ENCODE peak calls at places on chromosome 1, in five cellular contexts. O is H1, P is GM12878, I is HCT116, E is HepG2. Y is an unnamed sample.

GRCh38 chr1:5164155-5164554 is 509.7 kb downstream of the AJAP1 start:
- DNase-seq in O (no peak), P (no peak), I (no peak), E (no peak), Y (no peak)

GRCh38 chr1:40774266-40774998 is 9.2 kb upstream of the KCNQ4 start:
- DNase-seq in O (peak; percentile 88), E (peak; percentile 36), P (no peak), I (peak; percentile 18), Y (peak; percentile 70)

GRCh38 chr1:33382651-33383415 is 48.1 kb downstream of the PHC2 start:
- DNase-seq in I (no peak), P (no peak), O (no peak), E (no peak), Y (no peak)

GRCh38 chr1:118767971-118768370 is 220.2 kb downstream of the TBX15 start:
- DNase-seq in E (no peak), P (no peak), O (no peak), I (no peak), Y (no peak)

GRCh38 chr1:24275510-24275909 is 43.6 kb upstream of the GRHL3 start:
- DNase-seq in P (no peak), O (no peak), E (no peak), I (no peak), Y (no peak)

GRCh38 chr1:43402055-43402865 is 12.6 kb downstream of the SZT2 start:
- DNase-seq in O (no peak), P (no peak), E (no peak), I (no peak), Y (no peak)

GRCh38 chr1:85027242-85027983 is 20.9 kb downstream of the MCOLN3 start:
- DNase-seq in O (no peak), I (no peak), E (no peak), P (no peak), Y (no peak)

GRCh38 chr1:117796226-117796625 is 133.2 kb downstream of the GDAP2 start:
- DNase-seq in O (no peak), P (no peak), E (no peak), I (no peak), Y (no peak)

GRCh38 chr1:70227439-70227838 is 6.3 kb downstream of the SRSF11 start:
- DNase-seq in O (no peak), E (no peak), I (no peak), P (no peak), Y (no peak)

GRCh38 chr1:33030575-33030974 is 6.1 kb downstream of the AK2 start:
- DNase-seq in P (no peak), O (no peak), I (no peak), E (no peak), Y (no peak)

GRCh38 chr1:113567427-113567826 is 177.1 kb downstream of the MAGI3 start:
- DNase-seq in I (no peak), P (no peak), O (no peak), E (no peak), Y (no peak)

GRCh38 chr1:156684227-156684782 is 7.1 kb upstream of the NES start:
- DNase-seq in E (no peak), P (no peak), I (no peak), O (no peak), Y (no peak)

GRCh38 chr1:153985984-153986761 is at the start of gene RAB13:
- DNase-seq in O (peak; percentile 86), I (peak; percentile 61), E (peak; percentile 81), P (no peak), Y (peak; percentile 86)

GRCh38 chr1:46181343-46182260 is 5.3 kb upstream of the P3R3URF start:
- DNase-seq in O (no peak), I (no peak), E (no peak), P (no peak), Y (no peak)

GRCh38 chr1:19430121-19431068 is 54.9 kb downstream of the CAPZB start:
- DNase-seq in P (no peak), E (peak; percentile 93), I (peak; percentile 46), O (no peak), Y (no peak)

GRCh38 chr1:71170925-71171324 is 90.1 kb upstream of the ZRANB2 start:
- DNase-seq in O (no peak), P (no peak), I (no peak), E (no peak), Y (no peak)

GRCh38 chr1:47753808-47754207 is 243.4 kb downstream of the TRABD2B start:
- DNase-seq in I (no peak), P (no peak), E (no peak), O (no peak), Y (no peak)

GRCh38 chr1:176774224-176774623 is 311.2 kb downstream of the PAPPA2 start:
- DNase-seq in O (no peak), E (no peak), I (no peak), P (no peak), Y (no peak)

GRCh38 chr1:246787781-246788513 is 63.7 kb downstream of the SCCPDH start:
- DNase-seq in P (no peak), I (no peak), E (no peak), O (no peak), Y (no peak)

GRCh38 chr1:246782120-246782900 is 58.1 kb downstream of the SCCPDH start:
- DNase-seq in E (peak; percentile 55), I (no peak), O (no peak), P (peak; percentile 7), Y (no peak)

GRCh38 chr1:246786606-246787238 is 62.5 kb downstream of the SCCPDH start:
- DNase-seq in O (no peak), I (no peak), P (no peak), E (no peak), Y (no peak)

GRCh38 chr1:246785536-246786111 is 61.4 kb downstream of the SCCPDH start:
- DNase-seq in I (no peak), P (no peak), E (no peak), O (no peak), Y (no peak)

DNA sequence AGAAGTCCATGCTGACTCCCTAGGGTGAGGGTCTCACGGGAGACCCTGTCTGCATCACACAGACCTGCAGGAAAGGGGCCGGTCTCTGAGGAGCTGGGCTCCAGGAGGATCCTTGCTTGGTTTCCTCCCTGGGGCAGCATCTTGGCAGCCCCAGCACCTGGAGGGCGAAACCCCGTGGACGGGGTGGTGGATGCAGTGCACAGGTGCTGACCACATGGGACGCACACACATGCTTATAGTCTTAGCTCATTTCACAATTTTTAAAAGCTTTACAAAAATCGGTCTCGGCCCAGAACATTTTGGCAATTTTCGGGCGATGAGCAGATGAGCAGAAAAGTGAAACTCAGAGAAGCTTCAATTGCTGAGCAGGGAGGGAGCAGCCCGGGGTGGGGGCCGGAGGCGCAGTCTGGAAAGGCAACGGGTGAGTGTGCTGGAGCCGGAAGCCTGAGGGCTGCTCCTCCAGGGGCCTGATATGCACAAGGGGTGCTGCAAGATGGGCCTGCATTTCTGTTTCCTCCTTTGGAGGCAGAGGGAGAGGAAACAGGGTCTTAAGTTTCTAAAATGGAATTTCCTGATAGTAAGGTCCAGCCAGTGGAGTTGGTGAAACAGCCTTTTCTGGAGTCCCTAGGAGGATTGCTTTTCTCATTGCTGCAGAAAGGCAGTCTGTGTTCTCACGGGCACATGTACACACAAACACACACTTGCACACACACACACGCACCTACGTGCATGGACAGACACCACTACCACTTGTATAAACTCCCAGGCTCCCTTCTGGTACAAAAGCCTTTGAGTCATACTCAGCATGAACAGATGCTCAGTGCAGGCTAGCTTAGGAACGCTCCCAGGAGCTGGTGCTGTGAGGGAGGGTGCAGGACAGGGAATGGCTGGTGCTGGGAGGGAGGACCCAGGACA is 60.7 kb downstream of the SCCPDH start:
- DNase-seq in P (no peak), O (no peak), E (no peak), I (no peak), Y (no peak)
- TF ChIP-seq ZNF274 in P (no peak), O (no peak), E (no peak), I (no peak), Y (no peak)

GRCh38 chr1:37673920-37674319 is 18.4 kb upstream of the CDCA8 start:
- DNase-seq in I (no peak), E (no peak), O (no peak), P (no peak), Y (no peak)
- TF ChIP-seq ZNF274 in I (no peak), E (no peak), O (no peak), P (no peak), Y (no peak)

DNA sequence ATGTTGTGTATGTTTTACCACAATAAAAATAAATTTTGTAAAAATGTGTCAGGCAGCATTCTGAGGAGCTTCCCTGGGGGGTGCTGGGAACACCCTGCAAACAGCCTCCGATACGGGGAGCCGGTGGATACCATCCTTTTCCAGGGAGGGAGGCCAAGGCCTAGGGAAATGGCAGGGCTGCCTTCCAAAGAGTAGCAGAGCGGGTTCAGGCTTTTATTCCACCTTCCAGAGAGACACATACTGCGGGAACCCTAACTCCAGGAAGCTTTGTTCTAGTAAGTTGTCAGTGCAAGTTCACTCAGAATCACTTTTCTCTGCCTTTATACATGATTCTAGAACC is 891 bp upstream of the TP53BP2 start:
- DNase-seq in E (peak; percentile 27), O (peak; percentile 56), P (no peak), I (no peak), Y (peak; percentile 15)
- TF ChIP-seq ZNF274 in E (no peak), O (no peak), P (no peak), I (no peak), Y (no peak)

GRCh38 chr1:159184201-159184600 is 12.8 kb downstream of the CADM3 start:
- DNase-seq in E (no peak), I (no peak), P (no peak), O (no peak), Y (no peak)
- TF ChIP-seq ZNF274 in E (no peak), I (no peak), P (no peak), O (no peak), Y (no peak)

GRCh38 chr1:158248771-158249170 is 5.5 kb upstream of the CD1A start:
- DNase-seq in E (no peak), P (no peak), O (no peak), I (no peak), Y (no peak)
- TF ChIP-seq ZNF274 in E (no peak), P (no peak), O (no peak), I (no peak), Y (no peak)

DNA sequence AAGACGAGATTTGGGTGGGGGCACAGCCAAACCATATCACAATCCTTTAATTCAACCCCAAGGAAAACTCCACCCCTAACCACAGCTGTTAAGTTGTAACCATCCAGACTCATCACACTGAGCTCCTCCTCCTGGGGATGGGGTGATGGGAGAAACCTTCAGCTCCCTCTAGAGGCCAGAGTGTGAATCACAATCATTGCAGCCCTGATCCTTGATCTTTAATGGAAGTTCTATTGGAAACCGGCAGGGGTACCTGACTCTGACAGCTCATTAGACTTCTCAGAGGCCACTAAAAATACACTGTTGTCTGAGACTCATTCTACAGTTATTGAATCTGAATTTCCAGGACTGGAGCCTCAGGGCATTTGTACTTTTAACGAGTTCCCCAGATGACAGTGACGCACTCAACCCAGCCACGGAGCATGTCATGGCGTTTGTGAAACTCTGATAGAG is 127.2 kb downstream of the IGSF21 start:
- DNase-seq in E (peak; percentile 51), O (peak; percentile 86), P (no peak), I (peak; percentile 73), Y (peak; percentile 57)
- TF ChIP-seq ZNF274 in E (no peak), O (no peak), P (no peak), I (no peak), Y (no peak)

GRCh38 chr1:203272633-203273205 is 32.6 kb upstream of the BTG2 start:
- DNase-seq in O (no peak), P (no peak), E (no peak), I (no peak), Y (no peak)
- TF ChIP-seq ZNF274 in O (no peak), P (no peak), E (no peak), I (no peak), Y (no peak)

DNA sequence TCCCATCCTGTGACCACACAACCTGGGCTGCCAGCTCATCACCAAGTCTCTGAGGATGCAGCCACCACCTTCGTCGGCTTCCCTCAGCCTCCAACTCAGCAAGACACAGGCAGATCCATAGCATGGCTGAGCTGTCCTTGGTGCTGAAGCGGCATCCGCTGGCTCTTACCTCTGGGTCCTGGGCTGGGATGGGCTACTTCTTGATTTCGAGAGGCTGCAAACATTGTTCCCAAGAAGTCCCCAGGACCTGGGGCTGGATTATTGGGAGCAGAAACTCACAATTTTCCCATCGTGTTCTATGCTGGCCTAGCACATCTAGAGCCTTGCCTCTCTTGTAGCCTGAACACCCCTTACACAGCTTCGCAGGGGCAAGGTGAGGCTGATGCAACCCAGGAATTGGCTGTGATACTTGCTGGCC is 24.9 kb upstream of the C1QA start:
- DNase-seq in I (no peak), O (peak; percentile 92), P (no peak), E (peak; percentile 24), Y (peak; percentile 70)
- TF ChIP-seq ZNF274 in I (no peak), O (no peak), P (no peak), E (no peak), Y (no peak)